ENCODE peak calls at places on chromosomes 6 and 20, in seven cellular contexts. B, J, Q, N, D, G and L are unnamed samples.

GRCh38 chr20:58512808-58513552 is 2.2 kb downstream of the APCDD1L start:
- DNase-seq in B (no peak), Q (no peak), G (no peak), J (no peak), N (no peak), D (no peak), L (no peak)

GRCh38 chr6:44029489-44030185 is 97.6 kb downstream of the MRPL14 start:
- DNase-seq in B (peak; percentile 77), Q (peak; percentile 77), J (no peak), G (no peak), N (no peak), D (no peak), L (no peak)

GRCh38 chr6:3876866-3877265 is 27.7 kb downstream of the FAM50B start:
- DNase-seq in D (no peak), G (no peak), Q (peak; percentile 25), N (no peak), B (peak; percentile 29), J (no peak), L (no peak)

GRCh38 chr20:32110173-32110704 is 725 bp downstream of the TM9SF4 start:
- DNase-seq in D (no peak), J (no peak), Q (no peak), N (no peak), G (no peak), B (no peak), L (no peak)

GRCh38 chr6:90227165-90227564 is 69.5 kb downstream of the BACH2 start:
- DNase-seq in J (no peak), B (no peak), N (no peak), Q (no peak), D (no peak), G (no peak), L (no peak)

GRCh38 chr6:88220493-88220892 is 54.3 kb upstream of the CNR1 start:
- DNase-seq in D (peak; percentile 17), J (no peak), G (no peak), Q (no peak), N (no peak), B (peak; percentile 20), L (peak; percentile 18)

GRCh38 chr6:74044417-74045096 is 348.6 kb downstream of the CD109 start:
- DNase-seq in N (no peak), J (no peak), G (no peak), Q (peak; percentile 57), D (no peak), B (peak; percentile 40), L (peak; percentile 20)

GRCh38 chr6:56667336-56667735 is 24.6 kb upstream of the DST start:
- DNase-seq in D (no peak), J (no peak), B (no peak), Q (no peak), N (no peak), G (no peak), L (no peak)

GRCh38 chr6:147401779-147402178 is 106.7 kb upstream of the SAMD5 start:
- DNase-seq in B (no peak), N (no peak), Q (no peak), G (no peak), J (no peak), D (no peak), L (no peak)

GRCh38 chr6:15628499-15629131 is 34.2 kb downstream of the DTNBP1 start:
- DNase-seq in Q (peak; percentile 94), G (no peak), N (peak; percentile 13), J (no peak), D (no peak), B (peak; percentile 71), L (no peak)

GRCh38 chr20:18767676-18768075 is 45.9 kb upstream of the SCP2D1 start:
- DNase-seq in G (no peak), Q (no peak), N (no peak), B (no peak), D (no peak), J (no peak), L (no peak)

GRCh38 chr6:169427856-169428255 is 174.2 kb upstream of the THBS2 start:
- DNase-seq in J (no peak), B (peak; percentile 82), D (no peak), N (no peak), G (no peak), Q (peak; percentile 80), L (peak; percentile 26)

GRCh38 chr20:57155415-57155814 is 111.0 kb downstream of the BMP7 start:
- DNase-seq in G (no peak), N (no peak), J (no peak), D (no peak), B (no peak), Q (no peak), L (no peak)

GRCh38 chr6:118485601-118486550 is 62.2 kb upstream of the PLN start:
- DNase-seq in J (no peak), B (no peak), N (no peak), Q (peak; percentile 34), G (no peak), D (no peak), L (no peak)

GRCh38 chr6:111414373-111414772 is 68.6 kb downstream of the REV3L start:
- DNase-seq in N (no peak), B (no peak), J (no peak), Q (no peak), D (no peak), G (no peak), L (no peak)